ENCODE peak calls at places on chromosomes 5 and 9, in seven cellular contexts. J, Q, D, Y, S, A and I are unnamed samples.

GRCh38 chr9:113569472-113570060 is 106.0 kb downstream of the RGS3 start:
- DNase-seq in J (no peak), Q (no peak), D (no peak), Y (no peak), S (no peak), A (peak), I (no peak)

GRCh38 chr9:133826289-133827085 is 88.3 kb upstream of the SARDH start:
- DNase-seq in J (no peak), Q (no peak), D (no peak), Y (no peak), S (no peak), A (no peak), I (no peak)

GRCh38 chr5:34499001-34499734 is 157.0 kb upstream of the RAI14 start:
- DNase-seq in J (no peak), Q (no peak), D (no peak), Y (peak), S (peak), A (no peak), I (peak)

GRCh38 chr9:129617167-129617566 is 3.7 kb downstream of the C9orf50 start:
- DNase-seq in J (no peak), Q (no peak), D (no peak), Y (peak), S (peak), A (no peak), I (no peak)

GRCh38 chr9:124392254-124392653 is 23.0 kb downstream of the PSMB7 start:
- DNase-seq in J (no peak), Q (no peak), D (no peak), Y (no peak), S (no peak), A (no peak), I (no peak)

GRCh38 chr5:151923865-151924264 is 786 bp downstream of the GLRA1 start:
- DNase-seq in J (no peak), Q (no peak), D (no peak), Y (peak), S (no peak), A (no peak), I (no peak)

GRCh38 chr9:37956904-37957663 is 53.2 kb upstream of the SLC25A51 start:
- DNase-seq in J (peak), Q (no peak), D (no peak), Y (no peak), S (no peak), A (no peak), I (no peak)

GRCh38 chr5:116532762-116533525 is 41.7 kb downstream of the SEMA6A start:
- DNase-seq in J (no peak), Q (no peak), D (no peak), Y (no peak), S (no peak), A (no peak), I (no peak)

GRCh38 chr9:111484564-111484878 is 338 bp upstream of the ECPAS start:
- DNase-seq in J (no peak), Q (no peak), D (no peak), Y (no peak), S (no peak), A (no peak), I (no peak)

GRCh38 chr9:95386843-95387242 is 69.3 kb upstream of the FANCC start:
- DNase-seq in J (no peak), Q (no peak), D (no peak), Y (no peak), S (no peak), A (no peak), I (no peak)

GRCh38 chr5:91941590-91941989 is 558.5 kb upstream of the ARRDC3 start:
- DNase-seq in J (no peak), Q (no peak), D (no peak), Y (no peak), S (no peak), A (no peak), I (no peak)
- TF ChIP-seq CTCF in J (no peak), Q (no peak), D (no peak), Y (no peak), S (no peak), A (no peak), I (no peak)

GRCh38 chr9:15246688-15247087 is 60.3 kb downstream of the TTC39B start:
- DNase-seq in J (no peak), Q (no peak), D (no peak), Y (no peak), S (no peak), A (no peak), I (no peak)

GRCh38 chr9:15246243-15246642 is 60.8 kb downstream of the TTC39B start:
- DNase-seq in J (no peak), Q (no peak), D (no peak), Y (no peak), S (no peak), A (no peak), I (no peak)

GRCh38 chr9:15248596-15248995 is 58.4 kb downstream of the TTC39B start:
- DNase-seq in J (no peak), Q (no peak), D (no peak), Y (no peak), S (no peak), A (no peak), I (no peak)

GRCh38 chr9:15249042-15249818 is 57.8 kb downstream of the TTC39B start:
- DNase-seq in J (no peak), Q (no peak), D (no peak), Y (no peak), S (peak), A (no peak), I (no peak)

DNA sequence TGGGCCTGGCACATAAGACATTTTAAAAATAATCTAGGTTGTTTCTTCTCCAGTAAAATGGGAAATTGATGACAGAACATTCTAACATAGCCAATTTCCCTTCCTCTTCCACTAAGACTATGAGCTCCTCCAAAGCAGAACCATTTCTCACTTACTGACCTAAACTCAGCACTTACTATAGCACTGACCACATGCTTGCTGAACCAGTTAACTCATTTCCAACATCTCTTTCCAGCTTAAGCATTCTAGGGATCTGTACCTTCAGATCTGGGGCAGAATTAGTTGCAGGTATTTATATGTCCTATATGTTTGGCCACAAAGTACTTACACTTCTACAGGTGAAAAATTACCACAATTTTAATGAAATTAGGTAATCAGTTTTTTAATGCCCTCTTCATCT is 58.9 kb downstream of the TTC39B start:
- DNase-seq in J (no peak), Q (no peak), D (no peak), Y (no peak), S (no peak), A (no peak), I (no peak)
- TF ChIP-seq CTCF in J (no peak), Q (no peak), D (no peak), Y (no peak), S (no peak), A (no peak), I (no peak)

GRCh38 chr5:98349990-98350365 is 423.5 kb upstream of the RGMB start:
- DNase-seq in J (no peak), Q (no peak), D (no peak), Y (no peak), S (no peak), A (no peak), I (no peak)
- TF ChIP-seq CTCF in J (no peak), Q (no peak), D (no peak), Y (no peak), S (no peak), A (no peak), I (no peak)

DNA sequence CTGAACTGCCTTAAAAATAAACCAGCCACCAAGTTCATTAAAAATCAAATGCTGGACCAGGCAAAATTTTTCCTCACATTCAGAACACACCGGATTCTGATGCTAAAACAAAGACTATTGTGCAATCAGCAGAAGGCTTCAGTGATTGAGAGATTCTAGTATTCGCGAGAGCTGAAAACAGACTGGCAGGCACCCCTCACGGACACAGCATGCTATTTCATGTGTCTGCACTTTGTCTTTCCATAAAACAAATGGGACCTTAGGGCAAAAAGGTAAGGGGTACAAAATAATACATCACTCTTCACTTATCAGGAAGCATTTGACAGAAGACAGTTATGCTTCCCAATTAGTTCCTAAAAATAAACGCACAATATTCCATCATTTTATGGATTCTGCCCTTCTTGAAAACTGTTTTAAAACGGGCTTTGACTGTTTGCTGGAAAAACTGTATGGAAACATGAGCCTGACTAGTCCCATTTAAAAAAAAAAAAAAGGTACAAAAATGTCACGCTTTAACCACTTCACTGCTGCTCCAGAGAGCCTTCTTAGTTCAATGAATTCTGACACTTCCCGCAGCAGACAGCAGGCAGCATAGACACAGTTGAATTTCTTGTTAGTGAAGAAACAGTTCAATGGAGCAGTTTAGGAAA is 99.3 kb downstream of the MED27 start:
- DNase-seq in J (no peak), Q (no peak), D (no peak), Y (no peak), S (peak), A (no peak), I (no peak)
- TF ChIP-seq CTCF in J (no peak), Q (no peak), D (no peak), Y (no peak), S (no peak), A (no peak), I (no peak)

GRCh38 chr5:123174916-123175481 is 86.0 kb downstream of the PRDM6 start:
- DNase-seq in J (no peak), Q (no peak), D (no peak), Y (no peak), S (no peak), A (no peak), I (no peak)
- TF ChIP-seq CTCF in J (no peak), Q (no peak), D (no peak), Y (no peak), S (no peak), A (no peak), I (no peak)

GRCh38 chr9:98913705-98914104 is 30.0 kb upstream of the COL15A1 start:
- DNase-seq in J (no peak), Q (no peak), D (no peak), Y (no peak), S (no peak), A (no peak), I (no peak)

GRCh38 chr9:98917691-98918487 is 25.8 kb upstream of the COL15A1 start:
- DNase-seq in J (peak), Q (no peak), D (no peak), Y (no peak), S (peak), A (no peak), I (no peak)

GRCh38 chr9:98913044-98913443 is 30.7 kb upstream of the COL15A1 start:
- DNase-seq in J (no peak), Q (no peak), D (no peak), Y (no peak), S (no peak), A (no peak), I (no peak)

GRCh38 chr9:98915599-98915998 is 28.1 kb upstream of the COL15A1 start:
- DNase-seq in J (no peak), Q (no peak), D (no peak), Y (no peak), S (no peak), A (no peak), I (no peak)

DNA sequence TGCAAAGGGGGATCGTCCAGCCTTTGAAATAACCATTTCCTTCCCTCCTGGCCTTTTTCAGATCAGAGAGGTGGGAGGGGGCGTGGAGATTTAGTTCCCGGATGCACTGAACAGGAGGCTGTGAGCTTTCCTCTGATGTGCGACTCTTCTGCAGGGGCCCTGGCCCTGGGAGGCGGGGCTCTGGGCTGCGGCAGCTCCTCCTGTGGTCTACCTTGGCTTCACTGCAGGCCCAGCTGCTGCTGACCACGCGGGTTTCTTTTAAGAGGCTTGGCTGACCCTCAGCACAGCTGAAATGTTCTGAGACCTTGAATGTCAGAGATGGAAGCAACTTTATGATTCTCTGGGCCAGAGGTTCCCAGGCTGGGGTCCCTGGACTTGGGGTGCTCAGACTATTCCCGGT is 27.0 kb upstream of the COL15A1 start:
- DNase-seq in J (no peak), Q (no peak), D (peak), Y (no peak), S (no peak), A (no peak), I (no peak)
- TF ChIP-seq CTCF in J (no peak), Q (no peak), D (no peak), Y (no peak), S (no peak), A (no peak), I (no peak)